ENCODE peak calls at places on chromosomes 16 and 17, in six cellular contexts. F is EL, H is pancreas, Y is omental fat pad, Q is LoVo, C is Daoy. S is an unnamed sample.

GRCh38 chr17:75594499-75595283 is 7.1 kb downstream of the MYO15B start:
- DNase-seq in F (no peak), H (no peak), C (peak), Y (no peak), Q (no peak), S (no peak)

GRCh38 chr16:75550211-75550662 is 5.8 kb downstream of the TMEM231 start:
- DNase-seq in Q (no peak), C (peak), H (no peak), Y (no peak), F (peak), S (peak)

GRCh38 chr17:2259769-2260536 is 43.6 kb downstream of the SMG6 start:
- DNase-seq in Q (no peak), Y (no peak), F (peak), C (no peak), H (no peak), S (no peak)

GRCh38 chr17:17345294-17345597 is 42.1 kb downstream of the NT5M start:
- DNase-seq in Y (no peak), C (no peak), Q (no peak), F (no peak), H (no peak), S (no peak)

GRCh38 chr17:7263071-7263800 is 958 bp upstream of the CLDN7 start:
- DNase-seq in Y (no peak), H (peak), Q (peak), F (no peak), C (peak), S (no peak)

GRCh38 chr17:81502471-81503017 is 10.1 kb downstream of the ACTG1 start:
- DNase-seq in Q (no peak), C (peak), F (no peak), Y (no peak), H (no peak), S (no peak)

GRCh38 chr17:64411999-64412771 is 21.5 kb upstream of the PECAM1 start:
- DNase-seq in F (no peak), Y (no peak), Q (no peak), H (no peak), C (no peak), S (peak)

GRCh38 chr17:8053600-8053999 is 14.7 kb downstream of the ALOX15B start:
- DNase-seq in H (no peak), Y (no peak), F (no peak), C (no peak), Q (no peak), S (no peak)

GRCh38 chr17:65552214-65552613 is 9.2 kb downstream of the AXIN2 start:
- DNase-seq in Y (no peak), H (no peak), C (no peak), Q (peak), F (no peak), S (no peak)

GRCh38 chr17:8151120-8151640 is 1.0 kb downstream of the PER1 start:
- DNase-seq in Q (no peak), C (peak), H (peak), F (peak), Y (peak), S (peak)

S was measured in pons.